ENCODE peak calls at places on chromosomes 12 and 14, in eight cellular contexts. One of them, this sample, is unnamed. For H3K27me3, the result is how much of the 10 kb centered on the place peaks cover.

GRCh38 chr14:96519970-96520369 is 17.8 kb downstream of the PAPOLA start:
- DNase-seq in prostate gland: no peak
- DNase-seq in IMR-90: no peak
- DNase-seq in dorsolateral prefrontal cortex: no peak
- DNase-seq in WERI-Rb-1: no peak
- DNase-seq in suprapubic skin: no peak
- DNase-seq in K562: no peak
- DNase-seq in left ventricle myocardium inferior: no peak
- DNase-seq in this sample: no peak

GRCh38 chr12:51622564-51622963 is 31.5 kb downstream of the SCN8A start:
- DNase-seq in prostate gland: no peak
- DNase-seq in IMR-90: peak
- DNase-seq in dorsolateral prefrontal cortex: no peak
- DNase-seq in WERI-Rb-1: no peak
- DNase-seq in suprapubic skin: no peak
- DNase-seq in K562: no peak
- DNase-seq in left ventricle myocardium inferior: no peak
- DNase-seq in this sample: no peak

GRCh38 chr14:79825046-79825521 is 386.2 kb downstream of the DIO2 start:
- DNase-seq in prostate gland: no peak
- DNase-seq in IMR-90: peak
- DNase-seq in dorsolateral prefrontal cortex: no peak
- DNase-seq in WERI-Rb-1: no peak
- DNase-seq in suprapubic skin: no peak
- DNase-seq in K562: no peak
- DNase-seq in left ventricle myocardium inferior: no peak
- DNase-seq in this sample: peak

GRCh38 chr12:117014342-117014887 is 84.8 kb downstream of the TESC start:
- DNase-seq in prostate gland: no peak
- DNase-seq in IMR-90: no peak
- DNase-seq in dorsolateral prefrontal cortex: no peak
- DNase-seq in WERI-Rb-1: no peak
- DNase-seq in suprapubic skin: no peak
- DNase-seq in K562: no peak
- DNase-seq in left ventricle myocardium inferior: no peak
- DNase-seq in this sample: no peak

GRCh38 chr12:104215638-104216297 is at the start of gene TXNRD1:
- DNase-seq in prostate gland: peak
- DNase-seq in IMR-90: peak
- DNase-seq in dorsolateral prefrontal cortex: peak
- DNase-seq in WERI-Rb-1: no peak
- DNase-seq in suprapubic skin: peak
- DNase-seq in K562: peak
- DNase-seq in left ventricle myocardium inferior: peak
- DNase-seq in this sample: peak

GRCh38 chr14:71322660-71323250 is 415.5 kb downstream of the PCNX1 start:
- DNase-seq in prostate gland: no peak
- DNase-seq in IMR-90: peak
- DNase-seq in dorsolateral prefrontal cortex: no peak
- DNase-seq in WERI-Rb-1: no peak
- DNase-seq in suprapubic skin: no peak
- DNase-seq in K562: no peak
- DNase-seq in left ventricle myocardium inferior: no peak
- DNase-seq in this sample: peak

GRCh38 chr12:14138495-14138894 is 157.1 kb upstream of the GRIN2B start:
- DNase-seq in prostate gland: no peak
- DNase-seq in IMR-90: no peak
- DNase-seq in dorsolateral prefrontal cortex: no peak
- DNase-seq in WERI-Rb-1: peak
- DNase-seq in suprapubic skin: no peak
- DNase-seq in K562: peak
- DNase-seq in left ventricle myocardium inferior: no peak
- DNase-seq in this sample: no peak

GRCh38 chr12:14072952-14073351 is 91.5 kb upstream of the GRIN2B start:
- DNase-seq in prostate gland: no peak
- DNase-seq in IMR-90: no peak
- DNase-seq in dorsolateral prefrontal cortex: no peak
- DNase-seq in WERI-Rb-1: no peak
- DNase-seq in suprapubic skin: no peak
- DNase-seq in K562: no peak
- DNase-seq in left ventricle myocardium inferior: no peak
- DNase-seq in this sample: no peak

GRCh38 chr14:54881235-54881760 is 21.3 kb downstream of the GCH1 start:
- DNase-seq in prostate gland: peak
- DNase-seq in IMR-90: peak
- DNase-seq in dorsolateral prefrontal cortex: no peak
- DNase-seq in WERI-Rb-1: no peak
- DNase-seq in suprapubic skin: no peak
- DNase-seq in K562: no peak
- DNase-seq in left ventricle myocardium inferior: no peak
- DNase-seq in this sample: no peak

GRCh38 chr12:121992059-121992879 is 29.4 kb upstream of the BCL7A start:
- DNase-seq in prostate gland: peak
- DNase-seq in IMR-90: peak
- DNase-seq in dorsolateral prefrontal cortex: no peak
- DNase-seq in WERI-Rb-1: no peak
- DNase-seq in suprapubic skin: no peak
- DNase-seq in K562: no peak
- DNase-seq in left ventricle myocardium inferior: no peak
- DNase-seq in this sample: no peak

GRCh38 chr12:50661300-50662120 is 102.4 kb upstream of the ATF1 start:
- DNase-seq in prostate gland: no peak
- DNase-seq in IMR-90: no peak
- DNase-seq in dorsolateral prefrontal cortex: no peak
- DNase-seq in WERI-Rb-1: no peak
- DNase-seq in suprapubic skin: no peak
- DNase-seq in K562: no peak
- DNase-seq in left ventricle myocardium inferior: no peak
- DNase-seq in this sample: no peak

GRCh38 chr12:55738113-55739024 is 4.6 kb upstream of the GDF11 start:
- DNase-seq in prostate gland: peak
- DNase-seq in IMR-90: peak
- DNase-seq in dorsolateral prefrontal cortex: peak
- DNase-seq in WERI-Rb-1: peak
- DNase-seq in suprapubic skin: peak
- DNase-seq in K562: peak
- DNase-seq in left ventricle myocardium inferior: peak
- DNase-seq in this sample: peak

GRCh38 chr14:69637503-69638030 is 26.2 kb downstream of the SUSD6 start:
- DNase-seq in prostate gland: no peak
- DNase-seq in IMR-90: no peak
- DNase-seq in dorsolateral prefrontal cortex: no peak
- DNase-seq in WERI-Rb-1: peak
- DNase-seq in suprapubic skin: no peak
- DNase-seq in K562: peak
- DNase-seq in left ventricle myocardium inferior: peak
- DNase-seq in this sample: no peak

GRCh38 chr12:69231479-69231878 is 7.9 kb upstream of the CPSF6 start:
- DNase-seq in prostate gland: no peak
- DNase-seq in IMR-90: no peak
- DNase-seq in dorsolateral prefrontal cortex: no peak
- DNase-seq in WERI-Rb-1: no peak
- DNase-seq in suprapubic skin: no peak
- DNase-seq in K562: no peak
- DNase-seq in left ventricle myocardium inferior: no peak
- DNase-seq in this sample: no peak

GRCh38 chr12:48454675-48455074 is 17.7 kb upstream of the ANP32D start:
- DNase-seq in prostate gland: no peak
- DNase-seq in IMR-90: peak
- DNase-seq in dorsolateral prefrontal cortex: no peak
- DNase-seq in WERI-Rb-1: no peak
- DNase-seq in suprapubic skin: no peak
- DNase-seq in K562: no peak
- DNase-seq in left ventricle myocardium inferior: no peak
- DNase-seq in this sample: no peak

GRCh38 chr12:57735198-57735855 is 3.2 kb downstream of the AGAP2 start:
- DNase-seq in prostate gland: no peak
- DNase-seq in IMR-90: no peak
- DNase-seq in dorsolateral prefrontal cortex: no peak
- DNase-seq in WERI-Rb-1: no peak
- DNase-seq in suprapubic skin: peak
- DNase-seq in K562: no peak
- DNase-seq in left ventricle myocardium inferior: no peak
- DNase-seq in this sample: no peak
- H3K27me3 ChIP-seq in prostate gland: under half
- H3K27me3 ChIP-seq in IMR-90: half or more
- H3K27me3 ChIP-seq in dorsolateral prefrontal cortex: under half
- H3K27me3 ChIP-seq in WERI-Rb-1: under half
- H3K27me3 ChIP-seq in suprapubic skin: half or more
- H3K27me3 ChIP-seq in K562: under half
- H3K27me3 ChIP-seq in left ventricle myocardium inferior: half or more
- H3K27me3 ChIP-seq in this sample: under half

DNA sequence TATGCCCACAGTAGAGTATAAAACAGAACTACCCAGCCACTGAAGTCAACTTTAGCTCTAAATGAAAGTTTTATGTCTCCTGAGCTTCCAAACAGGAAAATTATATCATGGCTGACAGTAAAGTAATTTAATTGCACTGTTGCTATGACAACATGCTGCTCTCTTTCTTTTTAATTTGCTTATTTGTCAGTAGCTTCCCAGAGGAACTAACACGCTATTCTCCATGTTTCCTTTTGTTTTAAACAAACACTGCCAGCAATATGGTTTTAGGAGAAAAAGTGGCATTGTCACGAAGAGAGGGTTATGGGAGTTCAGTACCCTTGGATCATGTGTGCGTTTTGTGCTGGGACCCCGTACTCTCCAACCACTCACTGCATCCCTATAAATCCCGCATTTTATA is 1.9 kb downstream of the FOXN3 start:
- DNase-seq in prostate gland: no peak
- DNase-seq in IMR-90: no peak
- DNase-seq in dorsolateral prefrontal cortex: no peak
- DNase-seq in WERI-Rb-1: no peak
- DNase-seq in suprapubic skin: no peak
- DNase-seq in K562: no peak
- DNase-seq in left ventricle myocardium inferior: no peak
- DNase-seq in this sample: no peak
- H3K27me3 ChIP-seq in prostate gland: under half
- H3K27me3 ChIP-seq in IMR-90: under half
- H3K27me3 ChIP-seq in dorsolateral prefrontal cortex: under half
- H3K27me3 ChIP-seq in WERI-Rb-1: under half
- H3K27me3 ChIP-seq in suprapubic skin: under half
- H3K27me3 ChIP-seq in K562: under half
- H3K27me3 ChIP-seq in left ventricle myocardium inferior: under half
- H3K27me3 ChIP-seq in this sample: under half

DNA sequence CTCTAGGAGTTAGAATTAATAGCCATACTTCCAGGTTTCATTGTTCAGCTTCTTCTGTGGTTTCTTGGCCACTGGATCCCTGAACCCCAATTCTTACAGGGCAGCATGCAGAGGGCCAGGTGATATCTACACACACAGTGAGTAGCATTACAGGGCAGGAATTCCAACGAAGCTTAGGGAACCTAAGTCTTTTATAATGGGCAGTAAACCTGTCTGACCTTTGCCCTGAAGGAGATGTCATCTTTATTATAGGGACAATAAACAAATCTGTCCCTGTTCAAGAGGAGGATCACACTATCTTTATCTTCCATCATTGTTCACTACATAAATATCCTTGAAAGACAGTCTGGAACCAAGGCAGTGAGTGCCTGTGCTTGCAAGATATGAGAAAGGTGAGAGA is 11.7 kb upstream of the EML5 start:
- DNase-seq in prostate gland: no peak
- DNase-seq in IMR-90: no peak
- DNase-seq in dorsolateral prefrontal cortex: no peak
- DNase-seq in WERI-Rb-1: no peak
- DNase-seq in suprapubic skin: no peak
- DNase-seq in K562: no peak
- DNase-seq in left ventricle myocardium inferior: no peak
- DNase-seq in this sample: no peak
- H3K27me3 ChIP-seq in prostate gland: under half
- H3K27me3 ChIP-seq in IMR-90: under half
- H3K27me3 ChIP-seq in dorsolateral prefrontal cortex: under half
- H3K27me3 ChIP-seq in WERI-Rb-1: under half
- H3K27me3 ChIP-seq in suprapubic skin: under half
- H3K27me3 ChIP-seq in K562: under half
- H3K27me3 ChIP-seq in left ventricle myocardium inferior: under half
- H3K27me3 ChIP-seq in this sample: under half

GRCh38 chr14:26206640-26207039 is 391.2 kb downstream of the NOVA1 start:
- DNase-seq in prostate gland: no peak
- DNase-seq in IMR-90: no peak
- DNase-seq in dorsolateral prefrontal cortex: no peak
- DNase-seq in WERI-Rb-1: no peak
- DNase-seq in suprapubic skin: no peak
- DNase-seq in K562: no peak
- DNase-seq in left ventricle myocardium inferior: no peak
- DNase-seq in this sample: no peak
- H3K27me3 ChIP-seq in prostate gland: under half
- H3K27me3 ChIP-seq in IMR-90: under half
- H3K27me3 ChIP-seq in dorsolateral prefrontal cortex: under half
- H3K27me3 ChIP-seq in WERI-Rb-1: under half
- H3K27me3 ChIP-seq in suprapubic skin: under half
- H3K27me3 ChIP-seq in K562: under half
- H3K27me3 ChIP-seq in left ventricle myocardium inferior: under half
- H3K27me3 ChIP-seq in this sample: under half